ENCODE peak calls at places on chromosomes 6 and 20, in nine cellular contexts. V is foreskin fibroblast; G is GM13977; M is bronchial epithelial cell; J is sigmoid colon; R is lower lobe of right lung; H is CD4-positive, alpha-beta T cell; C is brain microvascular endothelial cell; L is fibroblast of villous mesenchyme. Y is an unnamed sample.

GRCh38 chr20:61189534-61189933 is 62.5 kb upstream of the CDH4 start:
- DNase-seq in V (no peak), G (no peak), M (no peak), J (no peak), R (no peak), H (no peak), C (no peak), L (no peak), Y (no peak)

GRCh38 chr6:168031411-168032382 is 34.2 kb downstream of the KIF25 start:
- DNase-seq in V (peak; percentile 78), G (no peak), M (no peak), J (no peak), R (no peak), H (no peak), C (peak; percentile 16), L (peak; percentile 59), Y (peak; percentile 27)

GRCh38 chr6:104955927-104956662 is 812 bp upstream of the LIN28B start:
- DNase-seq in V (no peak), G (no peak), M (no peak), J (no peak), R (no peak), H (no peak), C (no peak), L (no peak), Y (no peak)

GRCh38 chr6:153568601-153569000 is 437.5 kb upstream of the RGS17 start:
- DNase-seq in V (peak; percentile 30), G (no peak), M (no peak), J (no peak), R (no peak), H (no peak), C (peak; percentile 42), L (peak; percentile 18), Y (no peak)

GRCh38 chr6:157267109-157267611 is 56.2 kb downstream of the TMEM242 start:
- DNase-seq in V (no peak), G (no peak), M (no peak), J (peak; percentile 48), R (no peak), H (no peak), C (no peak), L (no peak), Y (no peak)

GRCh38 chr6:145247677-145248419 is 487.5 kb downstream of the EPM2A start:
- DNase-seq in V (peak; percentile 91), G (no peak), M (peak; percentile 99), J (no peak), R (no peak), H (no peak), C (peak; percentile 94), L (peak; percentile 56), Y (peak; percentile 88)

GRCh38 chr6:93779086-93779858 is 359.9 kb upstream of the EPHA7 start:
- DNase-seq in V (peak; percentile 75), G (no peak), M (no peak), J (no peak), R (no peak), H (no peak), C (peak; percentile 77), L (peak; percentile 28), Y (no peak)

GRCh38 chr6:160950507-160950906 is 41.1 kb upstream of the MAP3K4 start:
- DNase-seq in V (peak; percentile 14), G (no peak), M (peak; percentile 94), J (no peak), R (no peak), H (no peak), C (peak; percentile 75), L (no peak), Y (no peak)

GRCh38 chr6:154549179-154549578 is 38.7 kb upstream of the CNKSR3 start:
- DNase-seq in V (no peak), G (no peak), M (no peak), J (no peak), R (no peak), H (no peak), C (no peak), L (no peak), Y (no peak)

GRCh38 chr6:49906511-49906910 is 40.2 kb upstream of the CRISP1 start:
- DNase-seq in V (no peak), G (no peak), M (no peak), J (no peak), R (no peak), H (no peak), C (no peak), L (no peak), Y (no peak)

GRCh38 chr20:2465100-2465499 is 5.5 kb downstream of the SNRPB start:
- DNase-seq in V (no peak), G (no peak), M (no peak), J (no peak), R (no peak), H (no peak), C (no peak), L (no peak), Y (no peak)

GRCh38 chr20:47428851-47429336 is 72.4 kb upstream of the ZMYND8 start:
- DNase-seq in V (no peak), G (no peak), M (no peak), J (no peak), R (no peak), H (no peak), C (no peak), L (no peak), Y (no peak)

GRCh38 chr20:6495907-6496306 is 271.6 kb upstream of the BMP2 start:
- DNase-seq in V (no peak), G (no peak), M (no peak), J (no peak), R (no peak), H (no peak), C (no peak), L (no peak), Y (no peak)

GRCh38 chr6:143952386-143952785 is 55.7 kb downstream of the PLAGL1 start:
- DNase-seq in V (no peak), G (no peak), M (no peak), J (no peak), R (no peak), H (no peak), C (no peak), L (no peak), Y (no peak)

GRCh38 chr20:986733-987355 is 15.3 kb downstream of the RSPO4 start:
- DNase-seq in V (no peak), G (no peak), M (peak; percentile 40), J (no peak), R (no peak), H (no peak), C (no peak), L (no peak), Y (no peak)

GRCh38 chr20:8424010-8424409 is 291.9 kb downstream of the PLCB1 start:
- DNase-seq in V (peak; percentile 55), G (no peak), M (no peak), J (no peak), R (no peak), H (no peak), C (peak; percentile 76), L (peak; percentile 72), Y (peak; percentile 45)

GRCh38 chr20:10093087-10093591 is 58.4 kb downstream of the ANKEF1 start:
- DNase-seq in V (peak; percentile 89), G (no peak), M (peak; percentile 87), J (no peak), R (no peak), H (no peak), C (peak; percentile 45), L (peak; percentile 59), Y (peak; percentile 10)

GRCh38 chr6:137729866-137730629 is 137.0 kb upstream of the TNFAIP3 start:
- DNase-seq in V (peak; percentile 76), G (no peak), M (peak; percentile 32), J (no peak), R (no peak), H (no peak), C (peak; percentile 52), L (peak; percentile 74), Y (no peak)

GRCh38 chr20:17617868-17618672 is 48.2 kb downstream of the DSTN start:
- DNase-seq in V (no peak), G (peak; percentile 13), M (no peak), J (peak; percentile 72), R (peak; percentile 58), H (no peak), C (no peak), L (no peak), Y (no peak)
- TF ChIP-seq CTCF in V (no peak), G (no peak), M (no peak), J (no peak), R (peak; percentile 2), H (peak; percentile 30), C (no peak), L (no peak), Y (no peak)

GRCh38 chr6:48087448-48087847 is 23.5 kb downstream of the PTCHD4 start:
- DNase-seq in V (peak; percentile 40), G (no peak), M (peak; percentile 56), J (no peak), R (no peak), H (no peak), C (no peak), L (peak; percentile 55), Y (no peak)
- TF ChIP-seq CTCF in V (no peak), G (peak; percentile 24), M (peak; percentile 30), J (no peak), R (peak; percentile 32), H (no peak), C (peak; percentile 21), L (peak; percentile 44), Y (peak; percentile 39)

GRCh38 chr6:119084784-119085183 is 6.3 kb upstream of the FAM184A start:
- DNase-seq in V (no peak), G (no peak), M (no peak), J (no peak), R (no peak), H (no peak), C (no peak), L (no peak), Y (no peak)
- TF ChIP-seq CTCF in V (no peak), G (no peak), M (no peak), J (no peak), R (no peak), H (no peak), C (no peak), L (no peak), Y (no peak)

GRCh38 chr6:5995705-5996686 is 10.7 kb downstream of the NRN1 start:
- DNase-seq in V (peak; percentile 74), G (no peak), M (peak; percentile 4), J (peak; percentile 73), R (peak; percentile 75), H (no peak), C (peak; percentile 72), L (peak; percentile 18), Y (no peak)
- TF ChIP-seq CTCF in V (peak; percentile 27), G (no peak), M (peak; percentile 13), J (no peak), R (peak; percentile 29), H (no peak), C (peak; percentile 60), L (peak; percentile 11), Y (peak; percentile 37)

GRCh38 chr20:64131406-64131805 is 24.0 kb upstream of the NPBWR2 start:
- DNase-seq in V (peak; percentile 50), G (no peak), M (peak; percentile 11), J (peak; percentile 39), R (peak; percentile 3), H (no peak), C (no peak), L (peak; percentile 3), Y (no peak)
- TF ChIP-seq CTCF in V (peak; percentile 10), G (peak; percentile 20), M (peak; percentile 22), J (no peak), R (no peak), H (no peak), C (peak; percentile 53), L (peak; percentile 32), Y (peak; percentile 23)

Y was measured in AG04450.